ENCODE peak calls at places on chromosomes 11 and 22, in nine cellular contexts. N, H, G, K, A, P, E, B and I are unnamed samples.

GRCh38 chr22:31567702-31568101 is 71.4 kb downstream of the SFI1 start:
- DNase-seq in H (no peak), A (no peak), E (no peak), N (no peak), K (no peak), B (no peak), G (no peak), P (no peak), I (no peak)

GRCh38 chr22:21650823-21651520 is 8.9 kb downstream of the SDF2L1 start:
- DNase-seq in K (no peak), N (peak; percentile 64), P (no peak), A (no peak), E (no peak), G (peak; percentile 19), H (no peak), B (no peak), I (no peak)

GRCh38 chr11:109641549-109641948 is 219.6 kb downstream of the C11orf87 start:
- DNase-seq in H (no peak), A (no peak), B (no peak), P (peak; percentile 49), G (peak; percentile 19), K (no peak), N (peak; percentile 6), E (peak; percentile 36), I (no peak)

GRCh38 chr11:125433454-125434121 is 62.5 kb downstream of the FEZ1 start:
- DNase-seq in B (peak; percentile 36), K (no peak), H (peak; percentile 60), A (peak; percentile 67), G (peak; percentile 56), E (peak; percentile 56), P (peak; percentile 87), N (no peak), I (peak; percentile 31)

GRCh38 chr22:23403152-23403719 is 176.9 kb downstream of the IGLL1 start:
- DNase-seq in E (no peak), B (peak; percentile 27), N (no peak), K (peak; percentile 62), A (no peak), P (no peak), H (no peak), G (no peak), I (no peak)

GRCh38 chr22:30423959-30424380 is 1.6 kb upstream of the MTFP1 start:
- DNase-seq in G (peak; percentile 99), N (peak; percentile 99), B (peak; percentile 96), P (peak; percentile 99), K (peak; percentile 99), A (peak; percentile 99), E (peak; percentile 97), H (peak; percentile 99), I (peak; percentile 91)

GRCh38 chr11:45638051-45638450 is 27.4 kb downstream of the CHST1 start:
- DNase-seq in H (no peak), A (no peak), B (no peak), G (no peak), K (no peak), N (no peak), P (no peak), E (no peak), I (no peak)

GRCh38 chr11:9708544-9708943 is 44.7 kb downstream of the SWAP70 start:
- DNase-seq in H (no peak), E (no peak), N (no peak), B (no peak), G (no peak), A (no peak), P (no peak), K (no peak), I (no peak)

GRCh38 chr22:27718186-27719032 is 83.1 kb downstream of the MN1 start:
- DNase-seq in P (peak; percentile 42), E (peak; percentile 95), H (peak; percentile 49), N (peak; percentile 70), B (no peak), K (peak; percentile 58), A (no peak), G (no peak), I (peak; percentile 29)

GRCh38 chr11:60864856-60865513 is 2.4 kb upstream of the ZP1 start:
- DNase-seq in A (no peak), K (peak; percentile 28), N (no peak), H (peak; percentile 14), G (no peak), B (peak; percentile 15), P (no peak), E (no peak), I (no peak)

GRCh38 chr11:5500391-5500790 is 9.4 kb downstream of the UBQLN3 start:
- DNase-seq in E (no peak), N (no peak), G (no peak), P (no peak), K (no peak), H (no peak), A (no peak), B (no peak), I (no peak)

GRCh38 chr11:65132988-65133700 is 1.2 kb downstream of the SYVN1 start:
- DNase-seq in N (no peak), K (peak; percentile 93), E (no peak), P (peak; percentile 83), A (no peak), B (peak; percentile 73), G (peak; percentile 88), H (peak; percentile 59), I (no peak)

GRCh38 chr11:12187399-12187798 is 77.0 kb downstream of the MICAL2 start:
- DNase-seq in N (peak; percentile 79), E (peak; percentile 86), P (no peak), G (no peak), H (no peak), B (peak; percentile 57), A (no peak), K (no peak), I (no peak)

GRCh38 chr11:4546876-4547275 is 1.9 kb downstream of the OR52M1 start:
- DNase-seq in K (no peak), B (no peak), P (no peak), N (no peak), H (no peak), A (no peak), G (no peak), E (no peak), I (no peak)

GRCh38 chr11:78364128-78364751 is 53.4 kb downstream of the GAB2 start:
- DNase-seq in G (no peak), B (no peak), E (no peak), K (no peak), P (no peak), N (no peak), H (no peak), A (no peak), I (no peak)

GRCh38 chr22:29359469-29359868 is 28.9 kb downstream of the AP1B1 start:
- DNase-seq in H (peak; percentile 77), K (peak; percentile 79), G (peak; percentile 12), E (peak; percentile 51), P (peak; percentile 69), A (no peak), N (peak; percentile 67), B (no peak), I (peak; percentile 64)

GRCh38 chr11:92979176-92979575 is 9.7 kb downstream of the MTNR1B start:
- DNase-seq in G (no peak), E (peak; percentile 9), H (no peak), B (no peak), N (no peak), P (no peak), K (no peak), A (no peak), I (no peak)

GRCh38 chr11:123800041-123800440 is 6.1 kb downstream of the OR6M1 start:
- DNase-seq in K (no peak), B (no peak), H (no peak), A (no peak), P (no peak), G (no peak), E (no peak), N (peak; percentile 81), I (no peak)

GRCh38 chr22:27913162-27913741 is 5.8 kb downstream of the PITPNB start:
- DNase-seq in B (no peak), P (no peak), G (no peak), K (no peak), E (no peak), N (no peak), A (no peak), H (no peak), I (no peak)

GRCh38 chr11:64585150-64585549 is 5.9 kb upstream of the SLC22A12 start:
- DNase-seq in H (no peak), E (no peak), N (no peak), P (no peak), B (no peak), K (no peak), A (no peak), G (no peak), I (no peak)

GRCh38 chr11:72569966-72570892 is 104.0 kb downstream of the PDE2A start:
- DNase-seq in G (no peak), A (no peak), B (no peak), P (peak; percentile 19), H (no peak), E (peak; percentile 99), K (no peak), N (no peak), I (no peak)